ENCODE peak calls at places on chromosomes 1 and 21, in four cellular contexts. E is H9, L is PC-3, M is fibroblast of lung. Y is an unnamed sample.
A peak's percentile ranks its signal among the peaks of the same experiment; 100 is the strongest.

GRCh38 chr21:32021319-32022027 is 148.7 kb downstream of the HUNK start:
- DNase-seq in L (peak; percentile 13), E (no peak), M (no peak), Y (no peak)

GRCh38 chr21:44846485-44847260 is 26.8 kb downstream of the PTTG1IP start:
- DNase-seq in E (no peak), M (peak; percentile 64), L (peak; percentile 51), Y (peak; percentile 19)

GRCh38 chr1:248737457-248737856 is 18.1 kb downstream of the LYPD8 start:
- DNase-seq in M (no peak), L (no peak), E (no peak), Y (no peak)

GRCh38 chr21:21612446-21612845 is 614.2 kb downstream of the NCAM2 start:
- DNase-seq in L (peak; percentile 79), M (peak; percentile 95), E (peak; percentile 33), Y (peak; percentile 96)

GRCh38 chr21:34537838-34538237 is 25.8 kb upstream of the KCNE1 start:
- DNase-seq in E (no peak), L (no peak), M (no peak), Y (no peak)

GRCh38 chr1:56034222-56034621 is 545.1 kb downstream of the PLPP3 start:
- DNase-seq in E (no peak), L (peak; percentile 35), M (peak; percentile 67), Y (peak; percentile 83)

GRCh38 chr1:110133436-110133835 is 16.9 kb upstream of the SLC6A17 start:
- DNase-seq in L (no peak), M (peak; percentile 20), E (no peak), Y (no peak)

GRCh38 chr1:173409613-173410012 is 67.5 kb upstream of the PRDX6 start:
- DNase-seq in M (peak; percentile 96), L (peak; percentile 94), E (no peak), Y (peak; percentile 34)

GRCh38 chr1:97581614-97582051 is 339.2 kb downstream of the DPYD start:
- DNase-seq in L (peak; percentile 6), E (peak; percentile 38), M (peak; percentile 83), Y (peak; percentile 30)

GRCh38 chr1:27970401-27970800 is 10.6 kb downstream of the XKR8 start:
- DNase-seq in E (no peak), L (peak; percentile 41), M (peak; percentile 94), Y (peak; percentile 77)

GRCh38 chr1:27009601-27010197 is 3.0 kb downstream of the TENT5B start:
- DNase-seq in E (no peak), M (no peak), L (peak; percentile 95), Y (peak; percentile 13)

GRCh38 chr1:35573198-35573775 is at the start of gene TFAP2E:
- DNase-seq in E (peak; percentile 67), L (peak; percentile 46), M (no peak), Y (peak; percentile 66)

GRCh38 chr1:3222042-3222692 is 153.2 kb downstream of the PRDM16 start:
- DNase-seq in L (no peak), E (peak; percentile 77), M (no peak), Y (no peak)

GRCh38 chr1:26288311-26288941 is 8.5 kb downstream of the SH3BGRL3 start:
- DNase-seq in E (no peak), L (no peak), M (peak; percentile 27), Y (no peak)

GRCh38 chr1:168477792-168478191 is 66.0 kb downstream of the XCL2 start:
- DNase-seq in L (no peak), E (no peak), M (no peak), Y (peak; percentile 54)

GRCh38 chr1:58837886-58838285 is 54.0 kb upstream of the JUN start:
- DNase-seq in E (no peak), M (no peak), L (no peak), Y (no peak)

GRCh38 chr1:229812693-229813092 is 186.6 kb downstream of the URB2 start:
- DNase-seq in E (no peak), L (no peak), M (no peak), Y (no peak)

GRCh38 chr1:234188454-234188792 is 184.8 kb upstream of the COA6 start:
- DNase-seq in M (no peak), L (peak; percentile 22), E (peak; percentile 88), Y (no peak)

GRCh38 chr1:63592536-63593302 is 492 bp upstream of the PGM1 start:
- DNase-seq in L (peak; percentile 74), E (no peak), M (no peak), Y (peak; percentile 59)

GRCh38 chr21:22536511-22536910 is 1538.3 kb downstream of the NCAM2 start:
- DNase-seq in L (peak; percentile 81), M (no peak), E (no peak), Y (no peak)

GRCh38 chr1:101250656-101251272 is 13.9 kb downstream of the S1PR1 start:
- DNase-seq in L (no peak), M (no peak), E (no peak), Y (no peak)

GRCh38 chr1:236103646-236104218 is 38.6 kb upstream of the GPR137B start:
- DNase-seq in E (peak; percentile 53), M (peak; percentile 27), L (peak; percentile 63), Y (peak; percentile 84)

GRCh38 chr1:48017716-48018115 is 20.5 kb upstream of the TRABD2B start:
- DNase-seq in M (peak; percentile 40), E (peak; percentile 4), L (peak; percentile 11), Y (no peak)

GRCh38 chr1:10888289-10888688 is 91.8 kb upstream of the CASZ1 start:
- DNase-seq in E (peak; percentile 64), M (no peak), L (no peak), Y (no peak)

GRCh38 chr1:26401891-26402290 is 8.7 kb upstream of the LIN28A start:
- DNase-seq in M (no peak), L (no peak), E (no peak), Y (no peak)

GRCh38 chr1:65434760-65435159 is 14.3 kb downstream of the LEPR start:
- DNase-seq in E (no peak), M (peak; percentile 31), L (no peak), Y (no peak)

GRCh38 chr21:34612557-34612956 is 2.4 kb downstream of the RCAN1 start:
- DNase-seq in M (no peak), L (no peak), E (no peak), Y (no peak)

GRCh38 chr1:25720624-25721023 is 79.4 kb upstream of the SELENON start:
- DNase-seq in L (no peak), E (no peak), M (peak; percentile 47), Y (peak; percentile 36)

GRCh38 chr1:45589861-45590260 is 6.0 kb downstream of the NASP start:
- DNase-seq in E (no peak), M (no peak), L (no peak), Y (no peak)

DNA sequence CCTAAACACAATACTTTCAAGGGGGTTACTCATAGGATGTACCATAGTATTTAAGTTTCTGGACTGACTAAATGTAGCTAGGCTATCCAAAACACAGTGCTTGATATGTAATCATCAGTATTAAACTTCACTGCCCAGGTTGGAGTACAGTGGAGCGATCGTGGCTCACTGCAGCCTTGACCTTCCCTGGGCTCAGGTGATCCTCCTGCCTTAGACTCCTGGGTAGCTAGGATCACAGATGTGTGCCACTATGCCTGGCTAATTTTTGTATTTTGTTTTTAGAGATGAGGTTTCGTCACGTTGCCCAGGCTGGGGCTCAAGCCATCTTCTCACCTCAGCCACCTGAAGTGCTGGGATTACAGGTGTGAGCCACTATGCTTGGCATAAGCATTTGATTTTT is 10.6 kb downstream of the NASP start:
- DNase-seq in L (no peak), E (no peak), M (no peak), Y (no peak)
- H3K9ac ChIP-seq in L (no peak overlapping the region), E (no peak overlapping the region), M (no peak overlapping the region), Y (no peak overlapping the region)

DNA sequence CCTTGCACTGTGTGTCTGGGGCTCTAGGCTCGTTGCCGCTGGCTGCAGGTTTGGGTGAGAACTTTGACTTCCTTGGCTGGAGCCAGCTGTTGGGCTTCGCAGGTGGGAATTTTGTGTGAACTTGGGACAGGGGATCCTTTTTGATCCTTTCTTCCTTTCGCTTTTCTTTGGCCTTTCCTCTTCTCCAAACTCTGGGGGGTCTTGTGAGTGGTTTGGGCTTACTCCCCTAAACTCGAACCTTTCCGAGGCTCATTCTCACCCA is 643 bp downstream of the COQ8A start:
- DNase-seq in M (no peak), E (no peak), L (no peak), Y (no peak)
- H3K9ac ChIP-seq in M (peak overlapping the region; percentile 55), E (peak overlapping the region; percentile 27), L (peak overlapping the region; percentile 67), Y (peak overlapping the region; percentile 88)

GRCh38 chr1:9801909-9802308 is 21.9 kb downstream of the CLSTN1 start:
- DNase-seq in M (no peak), L (no peak), E (no peak), Y (no peak)

GRCh38 chr1:9807541-9807940 is 16.2 kb downstream of the CLSTN1 start:
- DNase-seq in E (peak; percentile 55), L (no peak), M (no peak), Y (no peak)

GRCh38 chr1:9809122-9809521 is 14.6 kb downstream of the CLSTN1 start:
- DNase-seq in L (peak; percentile 16), E (no peak), M (peak; percentile 23), Y (no peak)

GRCh38 chr1:9808459-9808858 is 15.3 kb downstream of the CLSTN1 start:
- DNase-seq in M (no peak), E (no peak), L (no peak), Y (no peak)

DNA sequence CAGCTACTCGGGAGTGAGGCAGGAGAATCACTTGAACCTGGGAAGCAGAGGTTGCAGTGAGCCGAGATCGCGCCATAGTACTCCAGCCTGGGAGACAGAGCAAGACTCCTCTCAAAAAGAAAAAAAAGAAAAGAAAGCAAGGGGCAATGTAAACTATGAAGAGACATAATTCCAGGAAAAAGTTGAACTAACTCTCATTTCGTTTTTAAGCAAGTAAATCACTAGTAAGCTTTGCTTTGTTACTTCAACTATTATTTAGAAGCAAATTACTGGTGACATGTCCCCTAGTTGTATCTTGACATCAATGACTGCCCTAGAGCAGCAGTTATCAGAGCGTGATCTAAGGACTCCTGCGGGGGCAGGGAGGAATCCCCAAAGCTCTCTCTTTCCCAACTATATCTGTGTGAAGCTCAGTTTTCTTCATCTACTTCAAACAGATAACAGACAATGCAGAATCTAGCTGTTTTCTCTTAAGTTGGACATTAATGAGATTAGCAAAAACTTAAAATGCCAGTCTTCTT is 18.7 kb downstream of the CLSTN1 start:
- DNase-seq in E (no peak), M (no peak), L (no peak), Y (no peak)
- H3K9ac ChIP-seq in E (no peak overlapping the region), M (no peak overlapping the region), L (no peak overlapping the region), Y (no peak overlapping the region)

GRCh38 chr1:20126806-20127440 is 7.6 kb upstream of the PLA2G2D start:
- DNase-seq in M (no peak), E (no peak), L (no peak), Y (no peak)
- H3K9ac ChIP-seq in M (no peak overlapping the region), E (no peak overlapping the region), L (no peak overlapping the region), Y (no peak overlapping the region)